ENCODE peak calls at places on chromosome 18, in five cellular contexts. T is NB4, S is pancreas, R is kidney epithelial cell, H is AG04450. Z is an unnamed sample.

GRCh38 chr18:3525870-3526420 is 76.0 kb downstream of the TGIF1 start:
- DNase-seq in S (no peak), T (peak), H (no peak), R (no peak), Z (no peak)

GRCh38 chr18:25245299-25245698 is 106.7 kb downstream of the ZNF521 start:
- DNase-seq in T (no peak), H (no peak), R (no peak), S (no peak), Z (no peak)

GRCh38 chr18:23837591-23837990 is 148.3 kb downstream of the LAMA3 start:
- DNase-seq in T (peak), H (no peak), R (peak), S (no peak), Z (no peak)

GRCh38 chr18:56096861-56097260 is 508.9 kb upstream of the TCF4 start:
- DNase-seq in T (no peak), S (no peak), R (no peak), H (no peak), Z (no peak)

GRCh38 chr18:37188016-37188791 is 359.3 kb downstream of the KIAA1328 start:
- DNase-seq in R (no peak), S (no peak), H (no peak), T (no peak), Z (no peak)

GRCh38 chr18:70005580-70005979 is 57.9 kb upstream of the CD226 start:
- DNase-seq in H (no peak), R (no peak), S (peak), T (no peak), Z (no peak)

GRCh38 chr18:35282353-35282752 is 7.7 kb downstream of the ZSCAN30 start:
- DNase-seq in T (no peak), S (no peak), R (peak), H (peak), Z (no peak)

GRCh38 chr18:21085579-21086161 is 25.9 kb downstream of the ROCK1 start:
- DNase-seq in R (no peak), T (no peak), S (no peak), H (no peak), Z (no peak)

GRCh38 chr18:9094307-9095226 is 7.9 kb upstream of the NDUFV2 start:
- DNase-seq in R (peak), T (no peak), H (peak), S (no peak), Z (no peak)

GRCh38 chr18:47873625-47874024 is 56.8 kb downstream of the SMAD2 start:
- DNase-seq in T (no peak), R (no peak), H (no peak), S (no peak), Z (no peak)

GRCh38 chr18:76169733-76170132 is 325.3 kb downstream of the ZNF516 start:
- DNase-seq in T (peak), H (no peak), R (no peak), S (no peak), Z (no peak)

GRCh38 chr18:10274327-10274726 is 180.1 kb upstream of the APCDD1 start:
- DNase-seq in T (no peak), S (no peak), R (no peak), H (no peak), Z (no peak)

GRCh38 chr18:73615506-73615905 is 532.1 kb downstream of the FBXO15 start:
- DNase-seq in R (no peak), T (no peak), H (no peak), S (no peak), Z (no peak)

GRCh38 chr18:79629249-79629558 is 50.4 kb upstream of the CTDP1 start:
- DNase-seq in S (no peak), R (no peak), H (no peak), T (no peak), Z (no peak)

GRCh38 chr18:46736136-46736535 is 20.7 kb downstream of the ST8SIA5 start:
- DNase-seq in H (no peak), T (no peak), R (no peak), S (no peak), Z (no peak)

GRCh38 chr18:76494181-76494540 is 881 bp downstream of the ZNF516 start:
- DNase-seq in S (peak), T (peak), R (no peak), H (no peak), Z (no peak)

GRCh38 chr18:79918089-79919011 is 33.1 kb downstream of the SLC66A2 start:
- DNase-seq in H (no peak), R (no peak), T (no peak), S (peak), Z (no peak)

GRCh38 chr18:42586603-42587002 is 528.9 kb downstream of the RIT2 start:
- DNase-seq in T (no peak), R (peak), S (no peak), H (no peak), Z (no peak)

GRCh38 chr18:65876310-65876709 is 125.5 kb downstream of the CDH7 start:
- DNase-seq in H (no peak), S (no peak), T (no peak), R (no peak), Z (no peak)

GRCh38 chr18:23501626-23502025 is 1.7 kb upstream of the RMC1 start:
- DNase-seq in R (no peak), S (no peak), T (no peak), H (no peak), Z (no peak)

GRCh38 chr18:31450409-31450808 is 2.9 kb downstream of the DSG3 start:
- DNase-seq in R (no peak), H (no peak), T (no peak), S (no peak), Z (no peak)
- H3K4me3 ChIP-seq in R (no peak), H (no peak), T (no peak), S (no peak), Z (no peak)

GRCh38 chr18:48974304-48975220 is 23.8 kb upstream of the SMAD7 start:
- DNase-seq in R (no peak), S (no peak), T (no peak), H (no peak), Z (no peak)
- TF ChIP-seq CTCF in R (peak), S (no peak), T (no peak), H (no peak), Z (no peak)

DNA sequence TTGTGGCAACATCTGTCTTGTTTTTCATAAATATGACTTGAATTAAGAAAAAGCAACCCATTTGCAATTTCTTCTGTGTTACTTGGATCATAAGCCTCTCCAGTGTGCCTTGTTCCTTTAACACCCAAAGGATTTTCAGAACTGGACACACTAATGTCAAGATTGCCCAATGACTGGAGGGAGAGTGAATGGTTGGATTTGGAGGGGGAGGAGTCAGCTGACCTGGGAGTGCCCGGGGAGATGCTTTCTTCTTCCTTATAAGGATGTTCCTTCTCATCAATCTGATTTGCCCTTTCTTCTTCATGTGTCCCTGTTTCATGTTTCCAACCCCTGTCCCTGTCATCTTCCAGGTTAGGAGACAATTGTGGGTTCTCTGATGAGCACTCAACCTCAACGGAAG is 48.8 kb downstream of the ALPK2 start:
- DNase-seq in R (no peak), T (no peak), H (no peak), S (no peak), Z (no peak)
- H3K4me3 ChIP-seq in R (no peak), T (no peak), H (peak), S (no peak), Z (no peak)

GRCh38 chr18:12686100-12686499 is 16.4 kb downstream of the CEP76 start:
- DNase-seq in R (no peak), H (no peak), S (no peak), T (peak), Z (no peak)
- TF ChIP-seq CTCF in R (peak), H (peak), S (no peak), T (peak), Z (no peak)

Z was measured in lung.